ENCODE peak calls at places on chromosomes 16 and 17, in five cellular contexts. S is mammary epithelial cell, L is testis, C is left ventricle myocardium inferior, Q is GM12864. G is an unnamed sample.

GRCh38 chr17:48632579-48633265 is 6.6 kb upstream of the HOXB9 start:
- DNase-seq in L (no peak), C (no peak), Q (no peak), S (no peak), G (no peak)

GRCh38 chr17:79028496-79029326 is 4.7 kb downstream of the C1QTNF1 start:
- DNase-seq in C (no peak), L (no peak), Q (no peak), S (no peak), G (no peak)

GRCh38 chr17:33980193-33980592 is 274.9 kb upstream of the CCL2 start:
- DNase-seq in S (no peak), Q (no peak), L (no peak), C (no peak), G (no peak)

GRCh38 chr17:68020451-68020779 is 15.1 kb upstream of the KPNA2 start:
- DNase-seq in Q (no peak), L (no peak), S (no peak), C (no peak), G (no peak)

GRCh38 chr16:8376858-8377257 is 213.5 kb downstream of the TMEM114 start:
- DNase-seq in C (no peak), L (no peak), S (no peak), Q (no peak), G (no peak)

GRCh38 chr17:36657763-36658490 is 56.5 kb downstream of the MRM1 start:
- DNase-seq in S (no peak), C (no peak), L (peak), Q (no peak), G (no peak)

GRCh38 chr16:90048347-90048722 is 28.8 kb downstream of the PRDM7 start:
- DNase-seq in L (no peak), S (no peak), C (no peak), Q (no peak), G (no peak)

GRCh38 chr17:55588858-55589257 is 77.6 kb upstream of the SMIM36 start:
- DNase-seq in L (no peak), S (no peak), Q (no peak), C (no peak), G (no peak)

GRCh38 chr16:11067266-11067665 is 122.9 kb downstream of the CLEC16A start:
- DNase-seq in S (no peak), C (no peak), Q (no peak), L (no peak), G (no peak)

GRCh38 chr17:38361700-38362465 is 10.2 kb downstream of the SOCS7 start:
- DNase-seq in L (no peak), C (no peak), S (peak), Q (no peak), G (no peak)

GRCh38 chr17:31391496-31391949 is at the start of gene RAB11FIP4:
- DNase-seq in C (no peak), Q (no peak), S (no peak), L (peak), G (peak)

GRCh38 chr16:74758801-74759200 is 15.8 kb downstream of the FA2H start:
- DNase-seq in S (no peak), Q (no peak), C (no peak), L (no peak), G (no peak)

GRCh38 chr16:31117384-31118222 is at the start of gene KAT8:
- DNase-seq in Q (peak), C (peak), L (peak), S (peak), G (peak)

GRCh38 chr17:78644259-78644658 is 67.1 kb upstream of the DNAH17 start:
- DNase-seq in Q (no peak), S (no peak), L (no peak), C (no peak), G (no peak)

GRCh38 chr17:18378205-18378505 is 577 bp downstream of the EVPLL start:
- DNase-seq in S (no peak), Q (no peak), L (no peak), C (no peak), G (no peak)

DNA sequence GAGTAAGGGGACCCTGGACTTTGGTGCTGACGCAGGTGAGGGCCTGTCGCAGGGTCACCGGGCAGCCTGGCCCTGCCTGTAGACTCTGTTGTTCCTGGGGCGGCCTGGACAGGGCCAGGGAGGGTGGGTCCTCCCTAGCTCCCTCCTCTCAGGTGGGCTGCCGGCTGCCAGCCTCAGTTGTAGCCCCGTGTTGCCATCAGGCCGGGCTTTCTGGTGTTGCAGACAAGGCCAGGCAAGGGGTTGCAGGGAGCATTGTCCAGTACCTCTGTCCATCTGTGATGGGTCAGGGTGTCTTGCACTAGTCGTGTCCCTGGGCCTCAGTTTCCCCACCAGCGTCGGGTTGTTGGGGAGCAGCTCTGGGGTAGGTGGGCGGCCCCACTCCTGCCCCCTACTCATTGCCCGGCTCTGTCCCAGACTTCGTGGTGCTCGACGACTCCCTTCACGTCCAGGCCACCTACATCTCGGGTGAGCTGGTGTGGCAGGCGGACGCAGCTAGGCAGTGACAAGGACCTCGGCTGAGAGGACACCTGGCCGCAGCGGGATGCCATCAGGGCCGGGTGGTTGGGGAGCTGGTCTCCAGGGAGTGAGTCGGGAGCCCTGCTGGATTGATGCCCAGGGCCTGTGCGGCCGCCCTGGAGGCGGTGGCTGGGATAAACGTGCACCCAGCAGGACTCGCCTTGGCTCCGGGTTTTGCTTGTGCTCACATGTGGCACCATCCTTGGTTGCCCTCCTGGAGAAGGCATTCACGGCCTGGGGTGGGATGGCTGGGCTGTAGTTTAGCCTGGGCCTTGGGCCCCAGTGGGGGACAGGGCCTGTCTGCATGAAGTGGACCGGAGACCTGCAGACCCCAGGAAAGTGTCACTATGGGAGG is 1.9 kb downstream of the CEMP1 start:
- DNase-seq in C (no peak), L (no peak), Q (no peak), S (no peak), G (no peak)
- TF ChIP-seq CTCF in C (no peak), L (no peak), Q (peak), S (no peak), G (no peak)

DNA sequence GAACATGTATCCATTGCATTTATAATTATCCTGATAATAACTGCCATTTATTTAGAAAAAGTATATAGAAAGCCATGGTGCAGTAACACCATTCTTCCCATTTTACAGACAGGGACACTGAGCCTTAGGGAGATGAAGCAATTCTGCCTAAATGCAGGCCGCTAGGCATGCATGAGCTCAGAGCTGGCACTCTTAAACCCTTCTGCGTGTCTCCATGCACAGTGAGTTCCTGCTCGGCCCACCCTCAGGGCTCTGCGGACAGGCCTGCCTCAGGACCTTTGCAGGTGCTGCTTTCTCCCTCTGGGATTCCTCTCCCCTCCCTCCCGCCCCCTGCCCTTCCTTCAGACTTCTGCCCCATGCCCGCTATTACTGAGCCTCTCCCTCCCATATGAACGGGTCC is 54.3 kb upstream of the WSB1 start:
- DNase-seq in S (no peak), L (no peak), C (no peak), Q (no peak), G (no peak)
- H3K4me3 ChIP-seq in S (no peak), L (no peak), C (no peak), Q (no peak), G (no peak)

GRCh38 chr16:81939164-81940067 is 71.9 kb downstream of the SDR42E1 start:
- DNase-seq in S (no peak), L (no peak), Q (no peak), C (no peak), G (no peak)
- TF ChIP-seq CTCF in S (peak), L (no peak), Q (no peak), C (no peak), G (no peak)

GRCh38 chr17:28597606-28598383 is 1.0 kb downstream of the SPAG5 start:
- DNase-seq in L (no peak), Q (no peak), S (peak), C (no peak), G (no peak)
- H3K4me3 ChIP-seq in L (peak), Q (peak), S (peak), C (peak), G (no peak)